ENCODE peak calls at places on chromosome 3, in five cellular contexts. One of them, this sample, is unnamed.

GRCh38 chr3:172244011-172244410 is 204.2 kb downstream of the GHSR start:
- DNase-seq in GM13976: no peak
- DNase-seq in fibroblast of the conjunctiva: no peak
- DNase-seq in stimulated activated CD8-positive, alpha-beta memory T cell treated with anti-CD3 and anti-CD28 coated beads, Interleukin-12 subunit alpha, Interleukin-12 subunit beta, amount 100 ng/mL, for 4 hours: no peak
- DNase-seq in GM23338: no peak
- DNase-seq in this sample: no peak

GRCh38 chr3:143830063-143830462 is 18.2 kb downstream of the SLC9A9 start:
- DNase-seq in GM23338: no peak
- DNase-seq in GM13976: no peak
- DNase-seq in fibroblast of the conjunctiva: no peak
- DNase-seq in stimulated activated CD8-positive, alpha-beta memory T cell treated with anti-CD3 and anti-CD28 coated beads, Interleukin-12 subunit alpha, Interleukin-12 subunit beta, amount 100 ng/mL, for 4 hours: no peak
- DNase-seq in this sample: no peak

GRCh38 chr3:22685598-22685997 is 517.5 kb upstream of the UBE2E2 start:
- DNase-seq in GM23338: peak
- DNase-seq in fibroblast of the conjunctiva: no peak
- DNase-seq in stimulated activated CD8-positive, alpha-beta memory T cell treated with anti-CD3 and anti-CD28 coated beads, Interleukin-12 subunit alpha, Interleukin-12 subunit beta, amount 100 ng/mL, for 4 hours: no peak
- DNase-seq in GM13976: no peak
- DNase-seq in this sample: no peak

GRCh38 chr3:25045291-25045690 is 382.8 kb upstream of the RARB start:
- DNase-seq in stimulated activated CD8-positive, alpha-beta memory T cell treated with anti-CD3 and anti-CD28 coated beads, Interleukin-12 subunit alpha, Interleukin-12 subunit beta, amount 100 ng/mL, for 4 hours: no peak
- DNase-seq in GM13976: no peak
- DNase-seq in fibroblast of the conjunctiva: no peak
- DNase-seq in GM23338: peak
- DNase-seq in this sample: no peak

GRCh38 chr3:37608061-37608702 is 253.5 kb upstream of the CTDSPL start:
- DNase-seq in GM13976: no peak
- DNase-seq in GM23338: no peak
- DNase-seq in stimulated activated CD8-positive, alpha-beta memory T cell treated with anti-CD3 and anti-CD28 coated beads, Interleukin-12 subunit alpha, Interleukin-12 subunit beta, amount 100 ng/mL, for 4 hours: no peak
- DNase-seq in fibroblast of the conjunctiva: peak
- DNase-seq in this sample: no peak

GRCh38 chr3:73470851-73471250 is 153.9 kb downstream of the PDZRN3 start:
- DNase-seq in GM23338: no peak
- DNase-seq in stimulated activated CD8-positive, alpha-beta memory T cell treated with anti-CD3 and anti-CD28 coated beads, Interleukin-12 subunit alpha, Interleukin-12 subunit beta, amount 100 ng/mL, for 4 hours: no peak
- DNase-seq in GM13976: no peak
- DNase-seq in fibroblast of the conjunctiva: no peak
- DNase-seq in this sample: no peak

GRCh38 chr3:13040381-13041074 is 32.7 kb downstream of the IQSEC1 start:
- DNase-seq in GM23338: no peak
- DNase-seq in GM13976: peak
- DNase-seq in stimulated activated CD8-positive, alpha-beta memory T cell treated with anti-CD3 and anti-CD28 coated beads, Interleukin-12 subunit alpha, Interleukin-12 subunit beta, amount 100 ng/mL, for 4 hours: peak
- DNase-seq in fibroblast of the conjunctiva: no peak
- DNase-seq in this sample: peak

GRCh38 chr3:44355634-44356033 is 17.1 kb downstream of the TCAIM start:
- DNase-seq in GM13976: no peak
- DNase-seq in fibroblast of the conjunctiva: peak
- DNase-seq in GM23338: no peak
- DNase-seq in stimulated activated CD8-positive, alpha-beta memory T cell treated with anti-CD3 and anti-CD28 coated beads, Interleukin-12 subunit alpha, Interleukin-12 subunit beta, amount 100 ng/mL, for 4 hours: no peak
- DNase-seq in this sample: no peak

GRCh38 chr3:190912736-190913135 is 50.2 kb upstream of the GMNC start:
- DNase-seq in stimulated activated CD8-positive, alpha-beta memory T cell treated with anti-CD3 and anti-CD28 coated beads, Interleukin-12 subunit alpha, Interleukin-12 subunit beta, amount 100 ng/mL, for 4 hours: no peak
- DNase-seq in GM13976: no peak
- DNase-seq in GM23338: no peak
- DNase-seq in fibroblast of the conjunctiva: no peak
- DNase-seq in this sample: no peak

GRCh38 chr3:49498655-49499054 is 28.6 kb downstream of the DAG1 start:
- DNase-seq in GM13976: no peak
- DNase-seq in stimulated activated CD8-positive, alpha-beta memory T cell treated with anti-CD3 and anti-CD28 coated beads, Interleukin-12 subunit alpha, Interleukin-12 subunit beta, amount 100 ng/mL, for 4 hours: no peak
- DNase-seq in fibroblast of the conjunctiva: no peak
- DNase-seq in GM23338: no peak
- DNase-seq in this sample: no peak

GRCh38 chr3:73667889-73668288 is 43.1 kb upstream of the PDZRN3 start:
- DNase-seq in stimulated activated CD8-positive, alpha-beta memory T cell treated with anti-CD3 and anti-CD28 coated beads, Interleukin-12 subunit alpha, Interleukin-12 subunit beta, amount 100 ng/mL, for 4 hours: no peak
- DNase-seq in GM13976: no peak
- DNase-seq in fibroblast of the conjunctiva: no peak
- DNase-seq in GM23338: no peak
- DNase-seq in this sample: no peak

GRCh38 chr3:124203292-124203691 is 211.4 kb upstream of the ROPN1 start:
- DNase-seq in fibroblast of the conjunctiva: no peak
- DNase-seq in GM23338: no peak
- DNase-seq in stimulated activated CD8-positive, alpha-beta memory T cell treated with anti-CD3 and anti-CD28 coated beads, Interleukin-12 subunit alpha, Interleukin-12 subunit beta, amount 100 ng/mL, for 4 hours: no peak
- DNase-seq in GM13976: no peak
- DNase-seq in this sample: no peak

GRCh38 chr3:9316881-9317341 is 45.9 kb upstream of the THUMPD3 start:
- DNase-seq in fibroblast of the conjunctiva: no peak
- DNase-seq in GM23338: peak
- DNase-seq in stimulated activated CD8-positive, alpha-beta memory T cell treated with anti-CD3 and anti-CD28 coated beads, Interleukin-12 subunit alpha, Interleukin-12 subunit beta, amount 100 ng/mL, for 4 hours: no peak
- DNase-seq in GM13976: no peak
- DNase-seq in this sample: no peak

GRCh38 chr3:53195602-53196574 is 34.9 kb downstream of the PRKCD start:
- DNase-seq in stimulated activated CD8-positive, alpha-beta memory T cell treated with anti-CD3 and anti-CD28 coated beads, Interleukin-12 subunit alpha, Interleukin-12 subunit beta, amount 100 ng/mL, for 4 hours: peak
- DNase-seq in GM13976: peak
- DNase-seq in fibroblast of the conjunctiva: no peak
- DNase-seq in GM23338: peak
- DNase-seq in this sample: no peak

GRCh38 chr3:186839874-186840641 is 2.5 kb upstream of the ADIPOQ start:
- DNase-seq in GM13976: no peak
- DNase-seq in stimulated activated CD8-positive, alpha-beta memory T cell treated with anti-CD3 and anti-CD28 coated beads, Interleukin-12 subunit alpha, Interleukin-12 subunit beta, amount 100 ng/mL, for 4 hours: no peak
- DNase-seq in GM23338: no peak
- DNase-seq in fibroblast of the conjunctiva: peak
- DNase-seq in this sample: no peak

GRCh38 chr3:107394502-107394901 is 17.3 kb downstream of the CCDC54 start:
- DNase-seq in GM23338: peak
- DNase-seq in stimulated activated CD8-positive, alpha-beta memory T cell treated with anti-CD3 and anti-CD28 coated beads, Interleukin-12 subunit alpha, Interleukin-12 subunit beta, amount 100 ng/mL, for 4 hours: no peak
- DNase-seq in fibroblast of the conjunctiva: no peak
- DNase-seq in GM13976: no peak
- DNase-seq in this sample: no peak

GRCh38 chr3:156628095-156628690 is 46.2 kb upstream of the TIPARP start:
- DNase-seq in GM23338: peak
- DNase-seq in stimulated activated CD8-positive, alpha-beta memory T cell treated with anti-CD3 and anti-CD28 coated beads, Interleukin-12 subunit alpha, Interleukin-12 subunit beta, amount 100 ng/mL, for 4 hours: no peak
- DNase-seq in GM13976: no peak
- DNase-seq in fibroblast of the conjunctiva: no peak
- DNase-seq in this sample: no peak

GRCh38 chr3:48561045-48561736 is 2.4 kb downstream of the UCN2 start:
- DNase-seq in stimulated activated CD8-positive, alpha-beta memory T cell treated with anti-CD3 and anti-CD28 coated beads, Interleukin-12 subunit alpha, Interleukin-12 subunit beta, amount 100 ng/mL, for 4 hours: no peak
- DNase-seq in GM23338: peak
- DNase-seq in GM13976: peak
- DNase-seq in fibroblast of the conjunctiva: no peak
- DNase-seq in this sample: no peak

GRCh38 chr3:122797291-122797690 is 2.4 kb downstream of the SLC49A4 start:
- DNase-seq in GM23338: no peak
- DNase-seq in fibroblast of the conjunctiva: no peak
- DNase-seq in GM13976: no peak
- DNase-seq in stimulated activated CD8-positive, alpha-beta memory T cell treated with anti-CD3 and anti-CD28 coated beads, Interleukin-12 subunit alpha, Interleukin-12 subunit beta, amount 100 ng/mL, for 4 hours: no peak
- DNase-seq in this sample: no peak

GRCh38 chr3:137008976-137009375 is 51.2 kb downstream of the IL20RB start:
- DNase-seq in stimulated activated CD8-positive, alpha-beta memory T cell treated with anti-CD3 and anti-CD28 coated beads, Interleukin-12 subunit alpha, Interleukin-12 subunit beta, amount 100 ng/mL, for 4 hours: no peak
- DNase-seq in GM23338: no peak
- DNase-seq in fibroblast of the conjunctiva: no peak
- DNase-seq in GM13976: no peak
- DNase-seq in this sample: no peak